ENCODE peak calls at places on chromosomes 2 and 18, in seven cellular contexts. I is Panc1; W is CD8-positive, alpha-beta T cell; X is fibroblast of pulmonary artery; H is prostate gland; B is fibroblast of lung; L is cardiac muscle cell. Q is an unnamed sample.

GRCh38 chr2:177315303-177315887 is 50.9 kb upstream of the NFE2L2 start:
- DNase-seq in I (no peak), W (no peak), X (no peak), H (no peak), B (peak; percentile 46), L (no peak), Q (no peak)

GRCh38 chr2:118049140-118050128 is 35.6 kb upstream of the CCDC93 start:
- DNase-seq in I (no peak), W (no peak), X (no peak), H (no peak), B (no peak), L (no peak), Q (no peak)

GRCh38 chr2:190023860-190024259 is 38.7 kb downstream of the MSTN start:
- DNase-seq in I (peak; percentile 30), W (no peak), X (peak; percentile 62), H (no peak), B (peak; percentile 59), L (peak; percentile 63), Q (peak; percentile 50)

GRCh38 chr2:114857196-114857595 is 414.8 kb downstream of the DPP10 start:
- DNase-seq in I (no peak), W (no peak), X (no peak), H (no peak), B (no peak), L (no peak), Q (no peak)

GRCh38 chr2:231679906-231680283 is 28.4 kb upstream of the PTMA start:
- DNase-seq in I (no peak), W (no peak), X (no peak), H (no peak), B (no peak), L (no peak), Q (no peak)

GRCh38 chr2:231998046-231998445 is 36.5 kb downstream of the DIS3L2 start:
- DNase-seq in I (no peak), W (no peak), X (no peak), H (no peak), B (no peak), L (no peak), Q (no peak)

GRCh38 chr2:134440336-134440909 is 186.6 kb downstream of the MGAT5 start:
- DNase-seq in I (no peak), W (no peak), X (no peak), H (no peak), B (no peak), L (no peak), Q (no peak)

GRCh38 chr2:152925540-152926448 is 207.4 kb downstream of the ARL6IP6 start:
- DNase-seq in I (peak; percentile 55), W (no peak), X (peak; percentile 42), H (peak; percentile 62), B (peak; percentile 6), L (peak; percentile 62), Q (peak; percentile 55)

GRCh38 chr18:31428211-31428610 is 19.3 kb upstream of the DSG3 start:
- DNase-seq in I (no peak), W (no peak), X (no peak), H (no peak), B (no peak), L (no peak), Q (no peak)

GRCh38 chr2:193331701-193332100 is 1137.0 kb upstream of the TMEFF2 start:
- DNase-seq in I (no peak), W (no peak), X (no peak), H (no peak), B (no peak), L (no peak), Q (no peak)

GRCh38 chr2:45826889-45827635 is 175.6 kb downstream of the PRKCE start:
- DNase-seq in I (no peak), W (no peak), X (peak; percentile 76), H (no peak), B (peak; percentile 79), L (peak; percentile 75), Q (peak; percentile 87)

GRCh38 chr2:23073041-23073440 is 311.9 kb upstream of the KLHL29 start:
- DNase-seq in I (no peak), W (no peak), X (no peak), H (no peak), B (no peak), L (no peak), Q (no peak)

GRCh38 chr2:65435625-65436168 is 3.3 kb upstream of the SPRED2 start:
- DNase-seq in I (peak; percentile 51), W (no peak), X (peak; percentile 87), H (peak; percentile 86), B (peak; percentile 90), L (peak; percentile 93), Q (peak; percentile 90)

GRCh38 chr2:1739322-1739957 is 4.9 kb downstream of the PXDN start:
- DNase-seq in I (no peak), W (no peak), X (no peak), H (no peak), B (no peak), L (no peak), Q (no peak)

GRCh38 chr2:26710743-26711456 is 18.4 kb downstream of the KCNK3 start:
- DNase-seq in I (no peak), W (no peak), X (no peak), H (no peak), B (no peak), L (no peak), Q (no peak)

GRCh38 chr2:12412898-12413305 is 303.8 kb upstream of the TRIB2 start:
- DNase-seq in I (no peak), W (no peak), X (peak; percentile 55), H (no peak), B (peak; percentile 51), L (peak; percentile 59), Q (peak; percentile 50)

GRCh38 chr2:1268034-1268433 is 145.2 kb upstream of the TPO start:
- DNase-seq in I (no peak), W (no peak), X (no peak), H (no peak), B (no peak), L (no peak), Q (no peak)

GRCh38 chr18:59718108-59719057 is 21.2 kb upstream of the CCBE1 start:
- DNase-seq in I (no peak), W (no peak), X (peak; percentile 77), H (no peak), B (peak; percentile 81), L (peak; percentile 70), Q (peak; percentile 78)

GRCh38 chr2:38106420-38107182 is 30.6 kb upstream of the CYP1B1 start:
- DNase-seq in I (no peak), W (no peak), X (peak; percentile 73), H (no peak), B (peak; percentile 68), L (peak; percentile 73), Q (peak; percentile 78)

GRCh38 chr2:72144412-72144745 is 3.3 kb downstream of the CYP26B1 start:
- DNase-seq in I (no peak), W (no peak), X (no peak), H (no peak), B (no peak), L (peak; percentile 30), Q (no peak)

GRCh38 chr2:166862582-166863132 is 25.6 kb upstream of the XIRP2 start:
- DNase-seq in I (no peak), W (no peak), X (no peak), H (no peak), B (no peak), L (no peak), Q (no peak)

GRCh38 chr2:106142683-106143082 is 51.4 kb downstream of the UXS1 start:
- DNase-seq in I (no peak), W (no peak), X (no peak), H (no peak), B (no peak), L (no peak), Q (no peak)

GRCh38 chr2:12284487-12284886 is 432.2 kb upstream of the TRIB2 start:
- DNase-seq in I (no peak), W (no peak), X (peak; percentile 75), H (no peak), B (peak; percentile 71), L (peak; percentile 76), Q (peak; percentile 84)

GRCh38 chr2:171225302-171225980 is 64.7 kb upstream of the TLK1 start:
- DNase-seq in I (peak; percentile 35), W (no peak), X (peak; percentile 89), H (no peak), B (peak; percentile 79), L (peak; percentile 92), Q (peak; percentile 86)

GRCh38 chr2:120346667-120347358 is 877 bp downstream of the INHBB start:
- DNase-seq in I (no peak), W (no peak), X (peak; percentile 55), H (peak; percentile 24), B (peak; percentile 47), L (peak; percentile 66), Q (peak; percentile 16)

GRCh38 chr2:20440001-20440560 is 6.8 kb upstream of the RHOB start:
- DNase-seq in I (no peak), W (no peak), X (no peak), H (no peak), B (no peak), L (no peak), Q (no peak)

GRCh38 chr2:105102001-105102400 is 64.1 kb downstream of the MRPS9 start:
- DNase-seq in I (no peak), W (no peak), X (no peak), H (no peak), B (no peak), L (no peak), Q (no peak)
- H3K4me3 ChIP-seq in I (no peak overlapping the region), W (no peak overlapping the region), X (no peak overlapping the region), H (no peak overlapping the region), B (no peak overlapping the region), L (no peak overlapping the region), Q (no peak overlapping the region)

GRCh38 chr2:54085069-54085468 is 30.3 kb upstream of the ACYP2 start:
- DNase-seq in I (no peak), W (no peak), X (no peak), H (no peak), B (no peak), L (no peak), Q (no peak)
- TF ChIP-seq CTCF in I (no peak), W (no peak), X (no peak), H (no peak), B (no peak), L (no peak), Q (no peak)

DNA sequence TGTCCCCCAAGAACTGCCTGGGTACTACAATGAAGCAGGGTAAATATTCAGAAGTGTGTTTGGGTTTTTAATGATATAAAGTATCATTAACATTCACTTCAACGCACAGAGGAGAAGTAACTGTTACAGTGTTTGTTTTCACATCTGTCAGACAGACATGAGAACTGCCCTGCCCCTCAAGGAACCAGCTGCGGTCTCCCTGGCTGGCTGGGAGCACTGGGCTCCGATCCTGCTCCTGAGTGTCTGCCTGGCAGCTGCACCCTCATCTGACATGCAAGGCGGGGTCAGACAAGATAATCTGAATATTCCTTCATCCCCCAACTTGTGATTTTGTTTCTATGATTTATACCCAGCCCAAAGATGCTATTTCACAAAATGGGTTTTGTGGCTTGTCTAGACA is 75.5 kb downstream of the MBP start:
- DNase-seq in I (no peak), W (no peak), X (no peak), H (no peak), B (peak; percentile 49), L (peak; percentile 59), Q (no peak)
- H3K4me3 ChIP-seq in I (peak overlapping the region; percentile 26), W (no peak overlapping the region), X (no peak overlapping the region), H (no peak overlapping the region), B (no peak overlapping the region), L (no peak overlapping the region), Q (no peak overlapping the region)

GRCh38 chr18:29821544-29821943 is 1221.0 kb downstream of the DSC3 start:
- DNase-seq in I (no peak), W (no peak), X (no peak), H (no peak), B (no peak), L (no peak), Q (no peak)

DNA sequence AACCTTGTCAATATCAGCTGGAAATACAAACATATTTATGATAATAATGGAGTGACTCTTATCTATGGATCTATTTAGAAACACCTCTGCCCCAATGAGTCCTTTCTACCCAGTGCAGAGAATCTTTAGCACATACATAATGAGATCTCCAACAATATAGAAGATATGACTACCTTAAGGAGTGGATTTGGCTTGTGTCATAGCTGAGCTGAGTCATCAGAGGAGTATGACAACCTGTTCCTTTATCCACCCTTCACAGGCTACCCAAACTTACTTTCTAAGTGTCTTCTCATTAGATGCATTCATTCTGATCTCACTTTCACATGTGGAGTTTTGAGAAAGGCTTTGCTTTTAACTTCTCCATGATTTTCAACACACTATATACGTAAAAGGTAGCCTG is 1218.9 kb downstream of the DSC3 start:
- DNase-seq in I (no peak), W (no peak), X (no peak), H (no peak), B (no peak), L (no peak), Q (no peak)
- TF ChIP-seq CTCF in I (no peak), W (no peak), X (no peak), H (no peak), B (no peak), L (no peak), Q (no peak)

Q was measured in fibroblast of villous mesenchyme.